ENCODE peak calls at places on chromosomes 13 and 19, in ten cellular contexts. C is BJ; G is AG08396; A is cardiac septum; Y is stimulated activated CD4-positive, alpha-beta T cell treated with anti-CD3 and anti-CD28 coated beads, Interleukin-4, amount 100 ng/mL, for 1 hour; V is ACHN; E is mucosa of gallbladder; P is psoas muscle; H is RKO; S is omental fat pad. U is an unnamed sample.

GRCh38 chr13:43132911-43133310 is 109.5 kb downstream of the DNAJC15 start:
- DNase-seq in C (no peak), G (no peak), A (no peak), Y (no peak), V (no peak), E (no peak), P (no peak), H (no peak), S (no peak), U (no peak)

GRCh38 chr19:49411681-49412321 is 11.4 kb downstream of the PTH2 start:
- DNase-seq in C (no peak), G (no peak), A (no peak), Y (no peak), V (no peak), E (no peak), P (no peak), H (no peak), S (no peak), U (no peak)

GRCh38 chr19:17052439-17052838 is 22.8 kb downstream of the HAUS8 start:
- DNase-seq in C (no peak), G (peak), A (no peak), Y (peak), V (peak), E (peak), P (no peak), H (peak), S (no peak), U (peak)

GRCh38 chr19:39831679-39832078 is 2.3 kb downstream of the DYRK1B start:
- DNase-seq in C (no peak), G (no peak), A (peak), Y (no peak), V (no peak), E (no peak), P (no peak), H (no peak), S (no peak), U (no peak)

GRCh38 chr19:14337510-14337909 is 43.7 kb upstream of the ADGRE5 start:
- DNase-seq in C (no peak), G (peak), A (no peak), Y (peak), V (peak), E (no peak), P (no peak), H (peak), S (no peak), U (peak)

GRCh38 chr13:100707818-100708740 is 33.5 kb upstream of the TMTC4 start:
- DNase-seq in C (no peak), G (no peak), A (no peak), Y (no peak), V (peak), E (no peak), P (no peak), H (peak), S (no peak), U (no peak)

GRCh38 chr19:35885225-35885624 is 15.1 kb downstream of the NFKBID start:
- DNase-seq in C (no peak), G (no peak), A (no peak), Y (no peak), V (no peak), E (no peak), P (no peak), H (no peak), S (no peak), U (no peak)

GRCh38 chr19:44925114-44925891 is 10.9 kb downstream of the APOC1 start:
- DNase-seq in C (no peak), G (peak), A (no peak), Y (no peak), V (no peak), E (peak), P (peak), H (no peak), S (peak), U (peak)

GRCh38 chr19:55362174-55362989 is 678 bp downstream of the GARIN5B start:
- DNase-seq in C (no peak), G (no peak), A (no peak), Y (no peak), V (no peak), E (no peak), P (no peak), H (no peak), S (no peak), U (no peak)

GRCh38 chr13:46089213-46089612 is 15.6 kb downstream of the CPB2 start:
- DNase-seq in C (no peak), G (no peak), A (no peak), Y (no peak), V (no peak), E (no peak), P (no peak), H (no peak), S (no peak), U (no peak)

GRCh38 chr13:73765651-73766384 is 368.4 kb downstream of the KLF12 start:
- DNase-seq in C (no peak), G (peak), A (peak), Y (peak), V (no peak), E (peak), P (peak), H (no peak), S (peak), U (peak)